ENCODE peak calls at places on chromosomes 5 and 9, in four cellular contexts. Z is upper lobe of left lung, T is breast epithelium, Y is keratinocyte. O is an unnamed sample.

GRCh38 chr9:83257937-83258336 is 195.0 kb upstream of the RASEF start:
- DNase-seq in Z (no peak), T (no peak), Y (no peak), O (no peak)

GRCh38 chr9:3553076-3553765 is 27.4 kb upstream of the RFX3 start:
- DNase-seq in T (no peak), Z (no peak), Y (no peak), O (no peak)

GRCh38 chr5:38467353-38468040 is 88.9 kb downstream of the LIFR start:
- DNase-seq in T (peak; percentile 56), Z (no peak), Y (no peak), O (no peak)

GRCh38 chr9:109164040-109164439 is 3.0 kb downstream of the FRRS1L start:
- DNase-seq in T (no peak), Y (no peak), Z (no peak), O (no peak)

GRCh38 chr5:151162794-151163193 is 5.2 kb upstream of the ANXA6 start:
- DNase-seq in Y (no peak), Z (no peak), T (no peak), O (no peak)

GRCh38 chr9:74534847-74535246 is 37.7 kb downstream of the RORB start:
- DNase-seq in Z (no peak), T (no peak), Y (no peak), O (no peak)

GRCh38 chr9:137804908-137805356 is 72.7 kb upstream of the CACNA1B start:
- DNase-seq in Z (no peak), T (no peak), Y (peak; percentile 48), O (no peak)

GRCh38 chr5:55682071-55682470 is 30.1 kb downstream of the SLC38A9 start:
- DNase-seq in Z (no peak), T (no peak), Y (no peak), O (no peak)

GRCh38 chr5:142904421-142904820 is 134.2 kb downstream of the ARHGAP26 start:
- DNase-seq in Z (no peak), Y (no peak), T (no peak), O (no peak)

GRCh38 chr9:11931109-11931508 is 762.1 kb upstream of the TYRP1 start:
- DNase-seq in Y (no peak), T (no peak), Z (no peak), O (no peak)

GRCh38 chr5:79535477-79536192 is 21.7 kb upstream of the HOMER1 start:
- DNase-seq in Z (no peak), T (no peak), Y (no peak), O (no peak)

GRCh38 chr9:86978986-86979385 is 31.7 kb upstream of the GAS1 start:
- DNase-seq in Y (no peak), T (no peak), Z (no peak), O (no peak)

GRCh38 chr5:471750-472058 is 28.7 kb downstream of the EXOC3 start:
- DNase-seq in T (no peak), Y (no peak), Z (no peak), O (no peak)

GRCh38 chr5:118956727-118957126 is 31.6 kb downstream of the DTWD2 start:
- DNase-seq in Z (no peak), Y (no peak), T (no peak), O (no peak)

GRCh38 chr5:177049285-177049684 is 26.8 kb downstream of the ZNF346 start:
- DNase-seq in Z (no peak), T (no peak), Y (no peak), O (no peak)

GRCh38 chr9:35490155-35490909 is 421 bp downstream of the RUSC2 start:
- DNase-seq in T (no peak), Y (no peak), Z (peak; percentile 32), O (no peak)

GRCh38 chr5:175853573-175854230 is 17.7 kb upstream of the CPLX2 start:
- DNase-seq in Y (no peak), Z (peak; percentile 80), T (no peak), O (no peak)

GRCh38 chr5:12392246-12392645 is 488.0 kb upstream of the CTNND2 start:
- DNase-seq in Y (no peak), T (no peak), Z (no peak), O (no peak)

GRCh38 chr9:120914953-120915352 is 11.6 kb downstream of the TRAF1 start:
- DNase-seq in Y (no peak), Z (no peak), T (no peak), O (no peak)

GRCh38 chr5:138032028-138032571 is 779 bp downstream of the FAM13B start:
- DNase-seq in Y (no peak), Z (peak; percentile 80), T (peak; percentile 62), O (peak; percentile 54)

GRCh38 chr9:111975709-111976108 is 79.1 kb downstream of the UGCG start:
- DNase-seq in Y (no peak), Z (peak; percentile 68), T (no peak), O (no peak)

GRCh38 chr9:74950456-74950855 is 2.3 kb downstream of the C9orf40 start:
- DNase-seq in T (no peak), Y (no peak), Z (no peak), O (no peak)

GRCh38 chr5:129079496-129079895 is 15.1 kb upstream of the ISOC1 start:
- DNase-seq in T (no peak), Y (no peak), Z (no peak), O (no peak)

GRCh38 chr5:67310169-67310568 is 113.6 kb upstream of the CD180 start:
- DNase-seq in Z (no peak), T (no peak), Y (no peak), O (no peak)

GRCh38 chr5:2143646-2144386 is 261.1 kb upstream of the IRX4 start:
- DNase-seq in Z (no peak), T (no peak), Y (no peak), O (no peak)

GRCh38 chr5:142446131-142446959 is 121.5 kb upstream of the SPRY4 start:
- DNase-seq in Z (no peak), Y (no peak), T (no peak), O (no peak)

GRCh38 chr9:121989010-121989409 is 104.1 kb downstream of the TTLL11 start:
- DNase-seq in Z (no peak), T (no peak), Y (no peak), O (no peak)

GRCh38 chr5:56328753-56329560 is 95.8 kb upstream of the ANKRD55 start:
- DNase-seq in Y (peak; percentile 63), T (no peak), Z (no peak), O (no peak)

GRCh38 chr5:107542831-107543231 is 127.9 kb downstream of the EFNA5 start:
- DNase-seq in T (peak; percentile 84), Z (peak; percentile 88), Y (no peak), O (no peak)

GRCh38 chr5:38540348-38540747 is 16.1 kb downstream of the LIFR start:
- DNase-seq in T (peak; percentile 43), Z (peak; percentile 83), Y (no peak), O (no peak)

GRCh38 chr5:83927140-83927733 is 206.6 kb upstream of the HAPLN1 start:
- DNase-seq in Z (peak; percentile 49), Y (no peak), T (no peak), O (peak; percentile 49)

GRCh38 chr9:112939418-112939817 is 48.7 kb upstream of the SLC46A2 start:
- DNase-seq in T (no peak), Z (no peak), Y (no peak), O (no peak)

GRCh38 chr9:133249337-133249736 is 25.7 kb downstream of the ABO start:
- DNase-seq in T (no peak), Y (no peak), Z (no peak), O (no peak)

GRCh38 chr5:125257057-125257970 is 510.9 kb upstream of the ZNF608 start:
- DNase-seq in Z (no peak), T (no peak), Y (no peak), O (no peak)

GRCh38 chr5:77971965-77972544 is 195.9 kb upstream of the TBCA start:
- DNase-seq in Z (no peak), Y (no peak), T (no peak), O (no peak)
- H3K4me3 ChIP-seq in Z (peak overlapping the region; percentile 24), Y (peak overlapping the region; percentile 21), T (peak overlapping the region; percentile 16), O (peak overlapping the region; percentile 43)

GRCh38 chr9:93061791-93062299 is 3.3 kb downstream of the SUSD3 start:
- DNase-seq in Z (no peak), T (no peak), Y (no peak), O (no peak)
- H3K4me1 ChIP-seq in Z (peaks cover 28% of the 10 kb centered on the region), T (peaks cover 4% of the 10 kb centered on the region), Y (no peaks in the 10 kb centered on the region), O (peaks cover 85% of the 10 kb centered on the region)

GRCh38 chr9:114315723-114316363 is 7.1 kb upstream of the ORM1 start:
- DNase-seq in Z (peak; percentile 36), T (no peak), Y (no peak), O (no peak)
- H3K4me3 ChIP-seq in Z (no peak overlapping the region), T (no peak overlapping the region), Y (no peak overlapping the region), O (no peak overlapping the region)

GRCh38 chr5:14206028-14206725 is 63.0 kb downstream of the TRIO start:
- DNase-seq in Z (no peak), Y (no peak), T (no peak), O (no peak)

GRCh38 chr5:14202462-14202861 is 59.3 kb downstream of the TRIO start:
- DNase-seq in Z (peak; percentile 56), T (no peak), Y (no peak), O (no peak)

GRCh38 chr5:14204011-14204670 is 61.0 kb downstream of the TRIO start:
- DNase-seq in T (no peak), Z (no peak), Y (no peak), O (no peak)

GRCh38 chr5:14201325-14202061 is 58.4 kb downstream of the TRIO start:
- DNase-seq in Z (no peak), Y (no peak), T (no peak), O (no peak)

DNA sequence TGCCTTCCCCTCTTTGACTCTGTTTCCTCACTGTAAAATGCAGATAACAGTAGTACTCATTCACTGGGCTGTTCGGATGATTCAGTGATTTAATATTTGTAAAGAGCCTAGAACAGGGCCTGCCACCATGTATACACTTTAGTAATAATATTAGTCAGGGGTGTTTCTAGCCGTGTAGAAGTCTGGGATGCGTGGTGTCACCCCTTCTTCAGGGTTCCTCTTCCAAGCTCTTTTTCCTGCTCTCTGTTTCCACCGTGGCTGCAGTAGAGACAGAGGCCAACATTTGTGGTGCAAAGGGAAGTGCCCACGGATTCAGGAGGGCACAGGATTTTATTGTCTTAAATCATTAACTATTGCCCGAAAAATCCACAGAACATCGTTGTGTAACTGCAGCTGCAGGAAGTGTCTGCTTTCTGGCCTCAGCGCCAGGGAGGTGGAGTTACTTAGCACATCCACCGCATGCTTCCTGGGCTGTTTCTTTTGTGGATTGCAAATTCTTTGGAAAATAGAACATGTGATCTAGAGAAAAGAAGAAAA is 61.7 kb downstream of the TRIO start:
- DNase-seq in Y (no peak), Z (peak; percentile 71), T (peak; percentile 44), O (no peak)
- H3K4me1 ChIP-seq in Y (peaks cover 62% of the 10 kb centered on the region), Z (peaks cover 30% of the 10 kb centered on the region), T (peaks cover 4% of the 10 kb centered on the region), O (no peaks in the 10 kb centered on the region)

GRCh38 chr9:91840882-91841281 is 109.1 kb downstream of the ROR2 start:
- DNase-seq in Y (no peak), T (no peak), Z (no peak), O (no peak)
- H3K4me3 ChIP-seq in Y (no peak overlapping the region), T (no peak overlapping the region), Z (no peak overlapping the region), O (no peak overlapping the region)

GRCh38 chr9:36659500-36659899 is 86.8 kb downstream of the MELK start:
- DNase-seq in Y (no peak), Z (no peak), T (no peak), O (no peak)
- H3K4me1 ChIP-seq in Y (no peaks in the 10 kb centered on the region), Z (no peaks in the 10 kb centered on the region), T (no peaks in the 10 kb centered on the region), O (no peaks in the 10 kb centered on the region)

DNA sequence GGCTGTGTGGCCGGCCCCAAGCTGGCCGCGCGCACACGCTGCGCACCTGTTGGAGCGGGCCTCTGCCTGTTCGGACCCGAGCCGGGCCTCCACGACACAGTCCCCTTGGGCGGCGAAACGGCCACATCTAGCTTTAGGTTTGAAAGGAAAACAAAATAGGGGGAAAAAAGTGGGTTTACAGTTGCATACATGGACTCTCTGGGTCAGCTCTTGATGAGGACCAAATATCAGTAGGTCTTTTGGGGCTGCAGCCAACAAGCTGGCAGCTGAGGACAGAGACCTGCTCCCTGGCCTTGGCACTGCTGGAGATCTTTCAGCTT is 20.7 kb downstream of the IGIP start:
- DNase-seq in T (no peak), Z (no peak), Y (no peak), O (peak; percentile 29)
- H3K4me3 ChIP-seq in T (no peak overlapping the region), Z (no peak overlapping the region), Y (peak overlapping the region; percentile 70), O (no peak overlapping the region)

GRCh38 chr5:135492319-135492626 is 40.1 kb upstream of the TIFAB start:
- DNase-seq in Y (peak; percentile 69), T (no peak), Z (peak; percentile 76), O (no peak)
- H3K4me1 ChIP-seq in Y (peaks cover 44% of the 10 kb centered on the region), T (no peaks in the 10 kb centered on the region), Z (peaks cover 44% of the 10 kb centered on the region), O (no peaks in the 10 kb centered on the region)